ENCODE peak calls at places on chromosomes 7 and 10, in nine cellular contexts. One of them, this sample, is unnamed. For H3K4me1, the result is how much of the 10 kb centered on the place peaks cover.

GRCh38 chr7:140767418-140767817 is 70.9 kb downstream of the NDUFB2 start:
- DNase-seq in uterus: no peak
- DNase-seq in PC-9: no peak
- DNase-seq in CD4-positive, alpha-beta memory T cell: no peak
- DNase-seq in HCT116: no peak
- DNase-seq in neural progenitor cell: no peak
- DNase-seq in stomach: no peak
- DNase-seq in gastrocnemius medialis: no peak
- DNase-seq in CD8-positive, alpha-beta memory T cell: no peak
- DNase-seq in this sample: no peak

GRCh38 chr7:96701258-96701657 is 8.4 kb downstream of the SEM1 start:
- DNase-seq in uterus: no peak
- DNase-seq in PC-9: no peak
- DNase-seq in CD4-positive, alpha-beta memory T cell: no peak
- DNase-seq in HCT116: no peak
- DNase-seq in neural progenitor cell: peak
- DNase-seq in stomach: no peak
- DNase-seq in gastrocnemius medialis: no peak
- DNase-seq in CD8-positive, alpha-beta memory T cell: no peak
- DNase-seq in this sample: no peak

GRCh38 chr10:62063795-62064472 is 162.4 kb downstream of the ARID5B start:
- DNase-seq in uterus: peak
- DNase-seq in PC-9: no peak
- DNase-seq in CD4-positive, alpha-beta memory T cell: no peak
- DNase-seq in HCT116: no peak
- DNase-seq in neural progenitor cell: no peak
- DNase-seq in stomach: no peak
- DNase-seq in gastrocnemius medialis: peak
- DNase-seq in CD8-positive, alpha-beta memory T cell: no peak
- DNase-seq in this sample: no peak

GRCh38 chr10:25176421-25176968 is 1.7 kb downstream of the GPR158 start:
- DNase-seq in uterus: no peak
- DNase-seq in PC-9: no peak
- DNase-seq in CD4-positive, alpha-beta memory T cell: no peak
- DNase-seq in HCT116: no peak
- DNase-seq in neural progenitor cell: peak
- DNase-seq in stomach: no peak
- DNase-seq in gastrocnemius medialis: no peak
- DNase-seq in CD8-positive, alpha-beta memory T cell: no peak
- DNase-seq in this sample: no peak

GRCh38 chr10:60526024-60526585 is 136.4 kb upstream of the ANK3 start:
- DNase-seq in uterus: no peak
- DNase-seq in PC-9: no peak
- DNase-seq in CD4-positive, alpha-beta memory T cell: no peak
- DNase-seq in HCT116: no peak
- DNase-seq in neural progenitor cell: no peak
- DNase-seq in stomach: no peak
- DNase-seq in gastrocnemius medialis: no peak
- DNase-seq in CD8-positive, alpha-beta memory T cell: no peak
- DNase-seq in this sample: peak

GRCh38 chr7:1890289-1891235 is 220.5 kb downstream of the ELFN1 start:
- DNase-seq in uterus: no peak
- DNase-seq in PC-9: no peak
- DNase-seq in CD4-positive, alpha-beta memory T cell: no peak
- DNase-seq in HCT116: no peak
- DNase-seq in neural progenitor cell: no peak
- DNase-seq in stomach: no peak
- DNase-seq in gastrocnemius medialis: no peak
- DNase-seq in CD8-positive, alpha-beta memory T cell: no peak
- DNase-seq in this sample: no peak

GRCh38 chr7:8480466-8480865 is 47.1 kb downstream of the NXPH1 start:
- DNase-seq in uterus: no peak
- DNase-seq in PC-9: no peak
- DNase-seq in CD4-positive, alpha-beta memory T cell: no peak
- DNase-seq in HCT116: no peak
- DNase-seq in neural progenitor cell: no peak
- DNase-seq in stomach: no peak
- DNase-seq in gastrocnemius medialis: no peak
- DNase-seq in CD8-positive, alpha-beta memory T cell: no peak
- DNase-seq in this sample: no peak

GRCh38 chr7:73354787-73355186 is 26.8 kb downstream of the FKBP6 start:
- DNase-seq in uterus: no peak
- DNase-seq in PC-9: no peak
- DNase-seq in CD4-positive, alpha-beta memory T cell: no peak
- DNase-seq in HCT116: no peak
- DNase-seq in neural progenitor cell: peak
- DNase-seq in stomach: no peak
- DNase-seq in gastrocnemius medialis: no peak
- DNase-seq in CD8-positive, alpha-beta memory T cell: no peak
- DNase-seq in this sample: no peak

GRCh38 chr10:22550732-22551131 is 163.6 kb downstream of the PIP4K2A start:
- DNase-seq in uterus: peak
- DNase-seq in PC-9: peak
- DNase-seq in CD4-positive, alpha-beta memory T cell: peak
- DNase-seq in HCT116: peak
- DNase-seq in neural progenitor cell: peak
- DNase-seq in stomach: peak
- DNase-seq in gastrocnemius medialis: peak
- DNase-seq in CD8-positive, alpha-beta memory T cell: peak
- DNase-seq in this sample: peak

GRCh38 chr10:24465124-24465874 is 256.4 kb downstream of the KIAA1217 start:
- DNase-seq in uterus: no peak
- DNase-seq in PC-9: peak
- DNase-seq in CD4-positive, alpha-beta memory T cell: no peak
- DNase-seq in HCT116: no peak
- DNase-seq in neural progenitor cell: no peak
- DNase-seq in stomach: peak
- DNase-seq in gastrocnemius medialis: no peak
- DNase-seq in CD8-positive, alpha-beta memory T cell: no peak
- DNase-seq in this sample: peak

GRCh38 chr7:37382546-37383088 is 66.0 kb downstream of the ELMO1 start:
- DNase-seq in uterus: no peak
- DNase-seq in PC-9: no peak
- DNase-seq in CD4-positive, alpha-beta memory T cell: no peak
- DNase-seq in HCT116: no peak
- DNase-seq in neural progenitor cell: no peak
- DNase-seq in stomach: no peak
- DNase-seq in gastrocnemius medialis: no peak
- DNase-seq in CD8-positive, alpha-beta memory T cell: no peak
- DNase-seq in this sample: no peak

GRCh38 chr7:37376386-37376785 is 72.3 kb downstream of the ELMO1 start:
- DNase-seq in uterus: no peak
- DNase-seq in PC-9: no peak
- DNase-seq in CD4-positive, alpha-beta memory T cell: no peak
- DNase-seq in HCT116: no peak
- DNase-seq in neural progenitor cell: no peak
- DNase-seq in stomach: no peak
- DNase-seq in gastrocnemius medialis: no peak
- DNase-seq in CD8-positive, alpha-beta memory T cell: no peak
- DNase-seq in this sample: no peak

GRCh38 chr7:37377231-37377630 is 71.4 kb downstream of the ELMO1 start:
- DNase-seq in uterus: no peak
- DNase-seq in PC-9: no peak
- DNase-seq in CD4-positive, alpha-beta memory T cell: no peak
- DNase-seq in HCT116: no peak
- DNase-seq in neural progenitor cell: no peak
- DNase-seq in stomach: no peak
- DNase-seq in gastrocnemius medialis: no peak
- DNase-seq in CD8-positive, alpha-beta memory T cell: no peak
- DNase-seq in this sample: no peak

GRCh38 chr7:37380831-37381230 is 67.8 kb downstream of the ELMO1 start:
- DNase-seq in uterus: no peak
- DNase-seq in PC-9: no peak
- DNase-seq in CD4-positive, alpha-beta memory T cell: no peak
- DNase-seq in HCT116: no peak
- DNase-seq in neural progenitor cell: no peak
- DNase-seq in stomach: no peak
- DNase-seq in gastrocnemius medialis: no peak
- DNase-seq in CD8-positive, alpha-beta memory T cell: no peak
- DNase-seq in this sample: no peak

DNA sequence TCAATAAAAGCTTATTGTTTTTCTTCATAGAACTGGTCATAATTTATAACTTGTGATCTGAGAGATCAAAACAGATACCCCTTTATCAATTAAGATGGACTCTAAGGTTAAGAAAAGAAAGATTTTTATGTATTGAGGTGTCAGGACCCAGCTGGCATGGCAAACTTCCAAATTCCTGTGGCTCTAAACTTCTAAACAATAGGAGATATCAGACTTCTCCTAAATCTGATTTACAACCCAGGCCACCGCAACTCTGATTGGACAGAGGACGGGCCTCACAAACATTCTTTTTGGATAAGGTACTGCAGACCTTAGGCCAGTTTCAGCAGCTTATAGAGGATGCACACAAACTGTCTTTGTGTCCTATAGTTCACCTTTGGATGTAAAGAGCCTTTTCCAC is 69.1 kb downstream of the ELMO1 start:
- DNase-seq in uterus: no peak
- DNase-seq in PC-9: no peak
- DNase-seq in CD4-positive, alpha-beta memory T cell: no peak
- DNase-seq in HCT116: no peak
- DNase-seq in neural progenitor cell: no peak
- DNase-seq in stomach: no peak
- DNase-seq in gastrocnemius medialis: no peak
- DNase-seq in CD8-positive, alpha-beta memory T cell: no peak
- DNase-seq in this sample: no peak
- H3K4me1 ChIP-seq in uterus: under half
- H3K4me1 ChIP-seq in PC-9: under half
- H3K4me1 ChIP-seq in CD4-positive, alpha-beta memory T cell: under half
- H3K4me1 ChIP-seq in HCT116: under half
- H3K4me1 ChIP-seq in neural progenitor cell: under half
- H3K4me1 ChIP-seq in stomach: under half
- H3K4me1 ChIP-seq in gastrocnemius medialis: under half
- H3K4me1 ChIP-seq in CD8-positive, alpha-beta memory T cell: under half
- H3K4me1 ChIP-seq in this sample: under half

GRCh38 chr7:50564171-50564570 is 1.0 kb downstream of the DDC start:
- DNase-seq in uterus: no peak
- DNase-seq in PC-9: no peak
- DNase-seq in CD4-positive, alpha-beta memory T cell: no peak
- DNase-seq in HCT116: no peak
- DNase-seq in neural progenitor cell: no peak
- DNase-seq in stomach: no peak
- DNase-seq in gastrocnemius medialis: no peak
- DNase-seq in CD8-positive, alpha-beta memory T cell: no peak
- DNase-seq in this sample: no peak
- H3K4me1 ChIP-seq in uterus: under half
- H3K4me1 ChIP-seq in PC-9: under half
- H3K4me1 ChIP-seq in CD4-positive, alpha-beta memory T cell: under half
- H3K4me1 ChIP-seq in HCT116: under half
- H3K4me1 ChIP-seq in neural progenitor cell: under half
- H3K4me1 ChIP-seq in stomach: under half
- H3K4me1 ChIP-seq in gastrocnemius medialis: under half
- H3K4me1 ChIP-seq in CD8-positive, alpha-beta memory T cell: under half
- H3K4me1 ChIP-seq in this sample: under half

GRCh38 chr7:102287082-102287464 is 405 bp downstream of the SH2B2 start:
- DNase-seq in uterus: no peak
- DNase-seq in PC-9: no peak
- DNase-seq in CD4-positive, alpha-beta memory T cell: no peak
- DNase-seq in HCT116: no peak
- DNase-seq in neural progenitor cell: no peak
- DNase-seq in stomach: no peak
- DNase-seq in gastrocnemius medialis: no peak
- DNase-seq in CD8-positive, alpha-beta memory T cell: no peak
- DNase-seq in this sample: no peak

GRCh38 chr7:102284891-102285540 is 1.7 kb upstream of the SH2B2 start:
- DNase-seq in uterus: no peak
- DNase-seq in PC-9: no peak
- DNase-seq in CD4-positive, alpha-beta memory T cell: no peak
- DNase-seq in HCT116: no peak
- DNase-seq in neural progenitor cell: no peak
- DNase-seq in stomach: peak
- DNase-seq in gastrocnemius medialis: no peak
- DNase-seq in CD8-positive, alpha-beta memory T cell: no peak
- DNase-seq in this sample: no peak

GRCh38 chr7:102285541-102286236 is 979 bp upstream of the SH2B2 start:
- DNase-seq in uterus: no peak
- DNase-seq in PC-9: no peak
- DNase-seq in CD4-positive, alpha-beta memory T cell: no peak
- DNase-seq in HCT116: no peak
- DNase-seq in neural progenitor cell: peak
- DNase-seq in stomach: no peak
- DNase-seq in gastrocnemius medialis: no peak
- DNase-seq in CD8-positive, alpha-beta memory T cell: no peak
- DNase-seq in this sample: no peak

GRCh38 chr7:102287465-102288146 is 938 bp downstream of the SH2B2 start:
- DNase-seq in uterus: peak
- DNase-seq in PC-9: peak
- DNase-seq in CD4-positive, alpha-beta memory T cell: no peak
- DNase-seq in HCT116: no peak
- DNase-seq in neural progenitor cell: peak
- DNase-seq in stomach: peak
- DNase-seq in gastrocnemius medialis: peak
- DNase-seq in CD8-positive, alpha-beta memory T cell: no peak
- DNase-seq in this sample: peak

DNA sequence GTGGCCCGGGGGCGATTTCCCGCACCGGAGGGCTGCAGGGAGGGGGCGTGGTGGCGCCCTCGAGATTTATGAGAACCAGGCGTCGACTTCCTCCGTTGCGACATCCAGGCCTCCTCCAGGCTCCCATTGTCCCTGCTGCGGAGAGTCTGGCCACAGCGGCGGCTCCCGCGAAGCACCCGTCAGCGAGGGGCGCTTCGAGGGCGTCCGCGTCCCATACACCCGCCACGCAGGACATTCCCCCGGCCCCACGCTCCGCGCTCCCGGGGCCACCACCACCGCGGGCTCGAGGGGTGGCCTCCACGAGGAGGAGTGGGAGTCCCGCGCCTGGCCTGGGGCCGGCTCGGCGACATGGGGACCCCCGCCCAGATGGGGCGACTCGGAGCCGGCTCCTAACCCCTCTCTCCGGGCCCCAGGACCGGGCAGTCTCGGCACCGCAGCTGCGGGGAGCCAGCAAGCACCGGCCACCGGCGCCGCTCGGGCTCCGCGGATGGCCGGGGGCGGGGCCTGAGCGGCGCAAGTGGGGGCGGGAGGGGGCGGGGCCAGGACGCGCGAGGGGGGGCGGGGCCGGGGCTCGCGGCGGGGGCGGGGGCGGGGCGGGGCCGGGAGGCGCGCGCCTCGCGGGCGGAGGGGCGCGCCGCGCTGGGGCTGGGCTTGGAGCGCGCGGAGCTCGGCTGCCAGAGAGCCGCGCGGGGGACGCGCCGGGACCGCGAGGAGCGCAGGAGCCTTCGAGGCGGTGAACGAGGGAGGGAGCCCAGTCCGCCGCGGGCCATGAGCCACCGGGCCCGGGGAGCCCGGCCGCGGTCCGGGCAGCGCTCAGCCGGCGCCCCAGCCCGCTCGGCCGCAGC is at the start of gene SH2B2:
- DNase-seq in uterus: peak
- DNase-seq in PC-9: peak
- DNase-seq in CD4-positive, alpha-beta memory T cell: peak
- DNase-seq in HCT116: no peak
- DNase-seq in neural progenitor cell: peak
- DNase-seq in stomach: peak
- DNase-seq in gastrocnemius medialis: peak
- DNase-seq in CD8-positive, alpha-beta memory T cell: peak
- DNase-seq in this sample: peak
- H3K4me1 ChIP-seq in uterus: under half
- H3K4me1 ChIP-seq in PC-9: under half
- H3K4me1 ChIP-seq in CD4-positive, alpha-beta memory T cell: under half
- H3K4me1 ChIP-seq in HCT116: under half
- H3K4me1 ChIP-seq in neural progenitor cell: under half
- H3K4me1 ChIP-seq in stomach: under half
- H3K4me1 ChIP-seq in gastrocnemius medialis: under half
- H3K4me1 ChIP-seq in CD8-positive, alpha-beta memory T cell: under half
- H3K4me1 ChIP-seq in this sample: under half

GRCh38 chr7:55188590-55189446 is 170.0 kb downstream of the EGFR start:
- DNase-seq in uterus: no peak
- DNase-seq in PC-9: no peak
- DNase-seq in CD4-positive, alpha-beta memory T cell: no peak
- DNase-seq in HCT116: no peak
- DNase-seq in neural progenitor cell: no peak
- DNase-seq in stomach: peak
- DNase-seq in gastrocnemius medialis: no peak
- DNase-seq in CD8-positive, alpha-beta memory T cell: no peak
- DNase-seq in this sample: no peak
- H3K4me1 ChIP-seq in uterus: under half
- H3K4me1 ChIP-seq in PC-9: under half
- H3K4me1 ChIP-seq in CD4-positive, alpha-beta memory T cell: under half
- H3K4me1 ChIP-seq in HCT116: under half
- H3K4me1 ChIP-seq in neural progenitor cell: under half
- H3K4me1 ChIP-seq in stomach: half or more
- H3K4me1 ChIP-seq in gastrocnemius medialis: under half
- H3K4me1 ChIP-seq in CD8-positive, alpha-beta memory T cell: under half
- H3K4me1 ChIP-seq in this sample: under half